ENCODE peak calls at places on chromosome 14, in nine cellular contexts. O, Z, W, T, M, B, N, E and X are unnamed samples.

GRCh38 chr14:101191086-101191881 is 287.8 kb upstream of the RTL1 start:
- DNase-seq in O (no peak), Z (no peak), W (no peak), T (no peak), M (no peak), B (no peak), N (peak), E (no peak), X (no peak)

GRCh38 chr14:25570483-25570882 is 520.5 kb upstream of the STXBP6 start:
- DNase-seq in O (no peak), Z (no peak), W (no peak), T (no peak), M (no peak), B (no peak), N (no peak), E (no peak), X (no peak)

GRCh38 chr14:35949933-35950332 is 123.8 kb downstream of the BRMS1L start:
- DNase-seq in O (no peak), Z (no peak), W (no peak), T (no peak), M (no peak), B (no peak), N (no peak), E (peak), X (peak)

GRCh38 chr14:21711360-21711961 is 37.8 kb upstream of the OR4E1 start:
- DNase-seq in O (no peak), Z (no peak), W (peak), T (no peak), M (peak), B (peak), N (no peak), E (peak), X (no peak)

GRCh38 chr14:36085861-36086260 is 90.7 kb downstream of the PTCSC3 start:
- DNase-seq in O (no peak), Z (no peak), W (no peak), T (no peak), M (no peak), B (no peak), N (no peak), E (no peak), X (no peak)

GRCh38 chr14:65846469-65846868 is 433.9 kb downstream of the FUT8 start:
- DNase-seq in O (no peak), Z (no peak), W (peak), T (no peak), M (no peak), B (no peak), N (no peak), E (no peak), X (no peak)

GRCh38 chr14:95320076-95320895 is 578 bp upstream of the CLMN start:
- DNase-seq in O (peak), Z (no peak), W (peak), T (no peak), M (peak), B (no peak), N (no peak), E (no peak), X (peak)

GRCh38 chr14:74981833-74982232 is 20.9 kb upstream of the EIF2B2 start:
- DNase-seq in O (no peak), Z (no peak), W (no peak), T (no peak), M (no peak), B (no peak), N (no peak), E (no peak), X (no peak)

GRCh38 chr14:35342160-35343010 is 50.2 kb downstream of the PSMA6 start:
- DNase-seq in O (peak), Z (peak), W (peak), T (no peak), M (peak), B (no peak), N (no peak), E (no peak), X (no peak)

GRCh38 chr14:105034314-105035039 is 13.6 kb upstream of the CDCA4 start:
- DNase-seq in O (no peak), Z (no peak), W (no peak), T (no peak), M (no peak), B (no peak), N (no peak), E (no peak), X (no peak)

GRCh38 chr14:45359766-45360165 is 106.8 kb upstream of the MIS18BP1 start:
- DNase-seq in O (no peak), Z (no peak), W (no peak), T (no peak), M (no peak), B (no peak), N (no peak), E (no peak), X (no peak)

GRCh38 chr14:104676130-104676693 is 13.2 kb upstream of the INF2 start:
- DNase-seq in O (no peak), Z (no peak), W (no peak), T (no peak), M (no peak), B (no peak), N (no peak), E (no peak), X (no peak)

GRCh38 chr14:49623941-49624806 is 3.6 kb downstream of the MGAT2 start:
- DNase-seq in O (no peak), Z (no peak), W (no peak), T (peak), M (no peak), B (no peak), N (no peak), E (no peak), X (no peak)

GRCh38 chr14:49880267-49881064 is 12.4 kb upstream of the ARF6 start:
- DNase-seq in O (no peak), Z (no peak), W (no peak), T (no peak), M (no peak), B (no peak), N (no peak), E (no peak), X (no peak)

GRCh38 chr14:101364503-101365328 is 196.6 kb upstream of the DIO3 start:
- DNase-seq in O (no peak), Z (peak), W (no peak), T (no peak), M (no peak), B (no peak), N (no peak), E (no peak), X (no peak)

GRCh38 chr14:97779140-97779539 is 982.0 kb downstream of the VRK1 start:
- DNase-seq in O (no peak), Z (no peak), W (no peak), T (no peak), M (no peak), B (no peak), N (no peak), E (no peak), X (no peak)

GRCh38 chr14:95522556-95522955 is 6.1 kb upstream of the SYNE3 start:
- DNase-seq in O (no peak), Z (no peak), W (no peak), T (no peak), M (no peak), B (no peak), N (no peak), E (no peak), X (no peak)

GRCh38 chr14:92929689-92930608 is 7.0 kb downstream of the CHGA start:
- DNase-seq in O (no peak), Z (no peak), W (no peak), T (no peak), M (no peak), B (no peak), N (no peak), E (no peak), X (no peak)

GRCh38 chr14:58100735-58101368 is 51.2 kb downstream of the ARMH4 start:
- DNase-seq in O (no peak), Z (no peak), W (no peak), T (no peak), M (no peak), B (no peak), N (no peak), E (no peak), X (no peak)

GRCh38 chr14:104326848-104327247 is 188.5 kb downstream of the KIF26A start:
- DNase-seq in O (no peak), Z (no peak), W (no peak), T (no peak), M (no peak), B (no peak), N (no peak), E (no peak), X (no peak)

GRCh38 chr14:64510825-64511679 is 6.5 kb downstream of the ZBTB1 start:
- DNase-seq in O (no peak), Z (peak), W (peak), T (peak), M (peak), B (peak), N (peak), E (peak), X (peak)

GRCh38 chr14:63777024-63777423 is 49.2 kb upstream of the SGPP1 start:
- DNase-seq in O (no peak), Z (no peak), W (no peak), T (no peak), M (no peak), B (no peak), N (no peak), E (peak), X (no peak)

GRCh38 chr14:105090493-105091334 is 25.5 kb upstream of the GPR132 start:
- DNase-seq in O (peak), Z (peak), W (peak), T (peak), M (peak), B (peak), N (peak), E (peak), X (peak)

GRCh38 chr14:85532981-85533820 is 3.3 kb downstream of the FLRT2 start:
- DNase-seq in O (peak), Z (peak), W (peak), T (no peak), M (peak), B (peak), N (no peak), E (peak), X (peak)

GRCh38 chr14:44565968-44566367 is 58.9 kb upstream of the FSCB start:
- DNase-seq in O (no peak), Z (no peak), W (no peak), T (no peak), M (no peak), B (no peak), N (no peak), E (no peak), X (no peak)

GRCh38 chr14:99699861-99700260 is 15.8 kb downstream of the CYP46A1 start:
- DNase-seq in O (no peak), Z (no peak), W (no peak), T (no peak), M (no peak), B (no peak), N (peak), E (no peak), X (no peak)

GRCh38 chr14:74979442-74980397 is 23.0 kb upstream of the EIF2B2 start:
- DNase-seq in O (no peak), Z (no peak), W (peak), T (no peak), M (peak), B (no peak), N (no peak), E (peak), X (peak)

GRCh38 chr14:23141706-23142467 is 22.8 kb upstream of the CEBPE start:
- DNase-seq in O (peak), Z (peak), W (no peak), T (no peak), M (no peak), B (no peak), N (no peak), E (peak), X (peak)

GRCh38 chr14:99274346-99275221 is 2.6 kb upstream of the BCL11B start:
- DNase-seq in O (peak), Z (peak), W (peak), T (no peak), M (peak), B (peak), N (peak), E (peak), X (peak)

GRCh38 chr14:43949410-43949809 is 557.7 kb downstream of the FSCB start:
- DNase-seq in O (no peak), Z (no peak), W (no peak), T (no peak), M (no peak), B (no peak), N (no peak), E (no peak), X (no peak)

GRCh38 chr14:80959448-80960006 is 4.1 kb downstream of the TSHR start:
- DNase-seq in O (no peak), Z (no peak), W (peak), T (peak), M (peak), B (no peak), N (peak), E (no peak), X (no peak)

GRCh38 chr14:78612666-78613065 is 442.5 kb downstream of the NRXN3 start:
- DNase-seq in O (no peak), Z (no peak), W (no peak), T (no peak), M (no peak), B (no peak), N (no peak), E (no peak), X (no peak)

GRCh38 chr14:40122978-40123648 is 690.9 kb upstream of the FBXO33 start:
- DNase-seq in O (no peak), Z (no peak), W (no peak), T (no peak), M (no peak), B (no peak), N (no peak), E (peak), X (no peak)

GRCh38 chr14:99671230-99672224 is 12.6 kb upstream of the CYP46A1 start:
- DNase-seq in O (no peak), Z (no peak), W (no peak), T (no peak), M (no peak), B (no peak), N (no peak), E (no peak), X (no peak)

GRCh38 chr14:100346306-100347091 is 23.4 kb downstream of the SLC25A47 start:
- DNase-seq in O (no peak), Z (no peak), W (no peak), T (no peak), M (no peak), B (no peak), N (no peak), E (no peak), X (no peak)

GRCh38 chr14:59360923-59361794 is 104.0 kb downstream of the GPR135 start:
- DNase-seq in O (peak), Z (peak), W (peak), T (no peak), M (peak), B (no peak), N (no peak), E (peak), X (peak)

GRCh38 chr14:94801225-94801624 is 31.3 kb upstream of the GSC start:
- DNase-seq in O (no peak), Z (no peak), W (no peak), T (no peak), M (no peak), B (no peak), N (no peak), E (no peak), X (no peak)

GRCh38 chr14:105490318-105490571 is 801 bp upstream of the TEDC1 start:
- DNase-seq in O (peak), Z (peak), W (no peak), T (no peak), M (no peak), B (no peak), N (no peak), E (no peak), X (no peak)